ENCODE peak calls at places on chromosome 5, in four cellular contexts. One of them, this sample, is unnamed.

GRCh38 chr5:140840978-140841962 is at the start of gene PCDHA8:
- DNase-seq in IMR-90: no peak
- DNase-seq in A549: peak
- DNase-seq in K562: peak
- DNase-seq in this sample: no peak

GRCh38 chr5:96049398-96050272 is 88.0 kb upstream of the ELL2 start:
- DNase-seq in IMR-90: peak
- DNase-seq in A549: peak
- DNase-seq in K562: no peak
- DNase-seq in this sample: no peak

GRCh38 chr5:36297653-36298052 is 4.0 kb downstream of the RANBP3L start:
- DNase-seq in IMR-90: no peak
- DNase-seq in A549: no peak
- DNase-seq in K562: no peak
- DNase-seq in this sample: no peak

GRCh38 chr5:59660737-59661136 is 232.8 kb downstream of the PDE4D start:
- DNase-seq in IMR-90: peak
- DNase-seq in A549: peak
- DNase-seq in K562: no peak
- DNase-seq in this sample: no peak

GRCh38 chr5:173283318-173284288 is 44.6 kb downstream of the STC2 start:
- DNase-seq in IMR-90: peak
- DNase-seq in A549: peak
- DNase-seq in K562: peak
- DNase-seq in this sample: no peak

GRCh38 chr5:120538644-120539043 is 74.5 kb downstream of the PRR16 start:
- DNase-seq in IMR-90: peak
- DNase-seq in A549: no peak
- DNase-seq in K562: no peak
- DNase-seq in this sample: no peak

GRCh38 chr5:32042571-32042970 is 131.5 kb downstream of the GOLPH3 start:
- DNase-seq in IMR-90: no peak
- DNase-seq in A549: no peak
- DNase-seq in K562: no peak
- DNase-seq in this sample: no peak

GRCh38 chr5:136205061-136205702 is 12.2 kb upstream of the SMIM32 start:
- DNase-seq in IMR-90: no peak
- DNase-seq in A549: no peak
- DNase-seq in K562: no peak
- DNase-seq in this sample: no peak

GRCh38 chr5:150532996-150533395 is 25.1 kb downstream of the NDST1 start:
- DNase-seq in IMR-90: no peak
- DNase-seq in A549: no peak
- DNase-seq in K562: no peak
- DNase-seq in this sample: no peak

GRCh38 chr5:152514827-152515397 is 109.8 kb upstream of the NMUR2 start:
- DNase-seq in IMR-90: peak
- DNase-seq in A549: peak
- DNase-seq in K562: no peak
- DNase-seq in this sample: no peak

GRCh38 chr5:31811210-31811609 is 172.3 kb downstream of the PDZD2 start:
- DNase-seq in IMR-90: peak
- DNase-seq in A549: peak
- DNase-seq in K562: no peak
- DNase-seq in this sample: no peak

GRCh38 chr5:161030219-161030618 is 178.2 kb upstream of the ATP10B start:
- DNase-seq in IMR-90: no peak
- DNase-seq in A549: no peak
- DNase-seq in K562: no peak
- DNase-seq in this sample: no peak

GRCh38 chr5:122849746-122850145 is 4.3 kb downstream of the SNX24 start:
- DNase-seq in IMR-90: no peak
- DNase-seq in A549: no peak
- DNase-seq in K562: no peak
- DNase-seq in this sample: no peak

GRCh38 chr5:139808481-139809330 is 13.1 kb downstream of the PSD2 start:
- DNase-seq in IMR-90: peak
- DNase-seq in A549: no peak
- DNase-seq in K562: peak
- DNase-seq in this sample: no peak

GRCh38 chr5:81922790-81923398 is 48.9 kb upstream of the ATG10 start:
- DNase-seq in IMR-90: no peak
- DNase-seq in A549: no peak
- DNase-seq in K562: no peak
- DNase-seq in this sample: peak

GRCh38 chr5:10580531-10581423 is 16.9 kb downstream of the ANKRD33B start:
- DNase-seq in IMR-90: no peak
- DNase-seq in A549: no peak
- DNase-seq in K562: no peak
- DNase-seq in this sample: no peak

GRCh38 chr5:102845041-102845440 is 89.9 kb downstream of the PAM start:
- DNase-seq in IMR-90: no peak
- DNase-seq in A549: no peak
- DNase-seq in K562: no peak
- DNase-seq in this sample: no peak

GRCh38 chr5:66647146-66647856 is 51.1 kb downstream of the MAST4 start:
- DNase-seq in IMR-90: no peak
- DNase-seq in A549: no peak
- DNase-seq in K562: no peak
- DNase-seq in this sample: no peak

GRCh38 chr5:168136340-168136739 is 155.1 kb upstream of the WWC1 start:
- DNase-seq in IMR-90: no peak
- DNase-seq in A549: no peak
- DNase-seq in K562: no peak
- DNase-seq in this sample: no peak

DNA sequence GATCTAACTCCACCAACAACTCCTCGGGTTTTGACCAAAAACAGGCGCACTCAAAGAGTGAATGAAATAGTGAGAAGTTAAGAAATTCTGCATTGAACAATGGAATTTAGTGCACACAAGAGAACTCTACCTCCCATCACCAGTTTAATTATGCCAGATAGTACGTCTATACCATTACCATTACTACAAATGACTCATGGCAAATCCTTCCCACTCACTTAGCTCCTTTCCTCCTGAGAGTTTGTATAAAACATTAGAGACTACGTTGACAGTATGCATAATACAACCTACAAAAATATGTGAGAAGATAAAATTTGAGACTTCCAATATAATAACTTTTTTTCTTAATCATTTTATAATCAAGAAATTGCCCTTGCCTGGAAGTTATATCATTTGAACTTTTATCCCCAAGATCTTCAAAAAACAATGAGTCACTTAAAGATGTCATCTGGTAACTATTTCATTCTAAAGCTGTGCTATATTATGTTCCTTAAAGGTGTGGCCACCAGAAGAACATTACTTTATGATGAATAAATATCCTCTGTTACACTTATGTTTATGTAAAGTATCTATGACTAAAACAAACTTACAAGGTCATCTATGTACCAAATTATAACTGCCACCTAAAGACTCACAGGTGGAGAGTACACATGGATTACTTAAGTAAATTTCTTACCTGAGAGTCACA is 297.9 kb upstream of the PTGER4 start:
- DNase-seq in IMR-90: peak
- DNase-seq in A549: peak
- DNase-seq in K562: no peak
- DNase-seq in this sample: no peak
- TF ChIP-seq ELK1 in IMR-90: no peak
- TF ChIP-seq ELK1 in A549: no peak
- TF ChIP-seq ELK1 in K562: no peak
- TF ChIP-seq ELK1 in this sample: no peak

GRCh38 chr5:124651663-124652513 is 94.6 kb downstream of the ZNF608 start:
- DNase-seq in IMR-90: no peak
- DNase-seq in A549: peak
- DNase-seq in K562: peak
- DNase-seq in this sample: no peak

GRCh38 chr5:124647393-124647792 is 99.0 kb downstream of the ZNF608 start:
- DNase-seq in IMR-90: no peak
- DNase-seq in A549: no peak
- DNase-seq in K562: no peak
- DNase-seq in this sample: no peak

GRCh38 chr5:124650960-124651662 is 95.3 kb downstream of the ZNF608 start:
- DNase-seq in IMR-90: peak
- DNase-seq in A549: no peak
- DNase-seq in K562: peak
- DNase-seq in this sample: no peak

GRCh38 chr5:124648902-124649467 is 97.5 kb downstream of the ZNF608 start:
- DNase-seq in IMR-90: no peak
- DNase-seq in A549: no peak
- DNase-seq in K562: no peak
- DNase-seq in this sample: no peak

GRCh38 chr5:124649548-124650501 is 96.6 kb downstream of the ZNF608 start:
- DNase-seq in IMR-90: peak
- DNase-seq in A549: no peak
- DNase-seq in K562: peak
- DNase-seq in this sample: peak
- TF ChIP-seq ELK1 in IMR-90: no peak
- TF ChIP-seq ELK1 in A549: no peak
- TF ChIP-seq ELK1 in K562: no peak
- TF ChIP-seq ELK1 in this sample: peak

GRCh38 chr5:1424716-1425115 is 20.5 kb downstream of the SLC6A3 start:
- DNase-seq in IMR-90: no peak
- DNase-seq in A549: no peak
- DNase-seq in K562: no peak
- DNase-seq in this sample: no peak
- TF ChIP-seq ELK1 in IMR-90: no peak
- TF ChIP-seq ELK1 in A549: no peak
- TF ChIP-seq ELK1 in K562: no peak
- TF ChIP-seq ELK1 in this sample: no peak

DNA sequence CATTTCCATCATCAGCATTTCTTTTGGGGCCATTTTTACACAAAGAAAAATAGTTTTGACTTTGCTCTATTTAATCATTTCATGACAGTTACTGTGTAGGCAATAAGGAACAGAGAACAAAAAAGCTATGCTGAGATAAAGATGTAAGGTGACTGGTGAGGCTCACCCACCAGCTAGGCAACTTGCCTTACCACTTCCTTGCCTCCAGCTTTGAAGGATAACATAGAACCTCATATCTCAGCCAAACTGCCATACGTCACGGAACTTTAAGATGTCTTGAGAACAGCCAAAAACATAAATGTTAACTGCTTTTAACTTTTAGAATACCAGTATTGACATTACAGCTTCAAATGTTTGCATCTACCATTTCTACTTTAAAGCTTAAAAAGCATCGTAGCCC is 7.5 kb upstream of the GCNT4 start:
- DNase-seq in IMR-90: no peak
- DNase-seq in A549: no peak
- DNase-seq in K562: no peak
- DNase-seq in this sample: no peak
- TF ChIP-seq ELK1 in IMR-90: no peak
- TF ChIP-seq ELK1 in A549: no peak
- TF ChIP-seq ELK1 in K562: no peak
- TF ChIP-seq ELK1 in this sample: no peak

This sample was measured in GM12878.